ENCODE peak calls at places on chromosome 17, in seven cellular contexts. One of them, this sample, is unnamed.

GRCh38 chr17:13099079-13099478 is 81.3 kb upstream of the ELAC2 start:
- DNase-seq in body of pancreas: no peak
- DNase-seq in AG04450: no peak
- DNase-seq in AG10803: no peak
- DNase-seq in lung: no peak
- DNase-seq in IMR-90: no peak
- DNase-seq in left ventricle myocardium inferior: no peak
- DNase-seq in this sample: no peak

GRCh38 chr17:73402466-73402865 is 90.7 kb upstream of the CDC42EP4 start:
- DNase-seq in AG04450: no peak
- DNase-seq in left ventricle myocardium inferior: no peak
- DNase-seq in IMR-90: no peak
- DNase-seq in AG10803: no peak
- DNase-seq in body of pancreas: no peak
- DNase-seq in lung: no peak
- DNase-seq in this sample: no peak

GRCh38 chr17:43609613-43610385 is 51.9 kb downstream of the MEOX1 start:
- DNase-seq in AG10803: no peak
- DNase-seq in body of pancreas: no peak
- DNase-seq in left ventricle myocardium inferior: no peak
- DNase-seq in AG04450: no peak
- DNase-seq in lung: no peak
- DNase-seq in IMR-90: peak; percentile 26
- DNase-seq in this sample: no peak

GRCh38 chr17:79065105-79065670 is 9.4 kb upstream of the ENGASE start:
- DNase-seq in left ventricle myocardium inferior: no peak
- DNase-seq in lung: no peak
- DNase-seq in AG04450: no peak
- DNase-seq in AG10803: peak; percentile 22
- DNase-seq in IMR-90: peak; percentile 32
- DNase-seq in body of pancreas: peak; percentile 61
- DNase-seq in this sample: peak; percentile 32

GRCh38 chr17:39365252-39365651 is 36.2 kb downstream of the FBXL20 start:
- DNase-seq in body of pancreas: no peak
- DNase-seq in IMR-90: peak; percentile 83
- DNase-seq in AG04450: peak; percentile 33
- DNase-seq in left ventricle myocardium inferior: no peak
- DNase-seq in lung: no peak
- DNase-seq in AG10803: peak; percentile 82
- DNase-seq in this sample: no peak

GRCh38 chr17:17784599-17785264 is 52.1 kb downstream of the SREBF1 start:
- DNase-seq in AG04450: no peak
- DNase-seq in lung: no peak
- DNase-seq in left ventricle myocardium inferior: no peak
- DNase-seq in AG10803: no peak
- DNase-seq in IMR-90: no peak
- DNase-seq in body of pancreas: peak; percentile 49
- DNase-seq in this sample: peak; percentile 48

GRCh38 chr17:58969156-58969555 is 137.5 kb downstream of the TRIM37 start:
- DNase-seq in lung: no peak
- DNase-seq in AG10803: no peak
- DNase-seq in left ventricle myocardium inferior: no peak
- DNase-seq in body of pancreas: no peak
- DNase-seq in AG04450: no peak
- DNase-seq in IMR-90: no peak
- DNase-seq in this sample: no peak

GRCh38 chr17:55067697-55068439 is 99.3 kb downstream of the STXBP4 start:
- DNase-seq in left ventricle myocardium inferior: no peak
- DNase-seq in lung: no peak
- DNase-seq in AG04450: no peak
- DNase-seq in IMR-90: peak; percentile 50
- DNase-seq in AG10803: peak; percentile 24
- DNase-seq in body of pancreas: no peak
- DNase-seq in this sample: no peak

GRCh38 chr17:20721151-20721550 is 141.6 kb downstream of the CDRT15L2 start:
- DNase-seq in AG04450: no peak
- DNase-seq in IMR-90: no peak
- DNase-seq in body of pancreas: no peak
- DNase-seq in left ventricle myocardium inferior: no peak
- DNase-seq in lung: no peak
- DNase-seq in AG10803: peak; percentile 10
- DNase-seq in this sample: no peak

GRCh38 chr17:61766520-61766919 is 96.8 kb downstream of the BRIP1 start:
- DNase-seq in lung: no peak
- DNase-seq in body of pancreas: no peak
- DNase-seq in left ventricle myocardium inferior: no peak
- DNase-seq in IMR-90: peak; percentile 39
- DNase-seq in AG10803: no peak
- DNase-seq in AG04450: no peak
- DNase-seq in this sample: no peak

GRCh38 chr17:42125565-42125964 is 3.0 kb downstream of the HSPB9 start:
- DNase-seq in lung: no peak
- DNase-seq in AG04450: no peak
- DNase-seq in body of pancreas: no peak
- DNase-seq in AG10803: no peak
- DNase-seq in IMR-90: no peak
- DNase-seq in left ventricle myocardium inferior: no peak
- DNase-seq in this sample: no peak

GRCh38 chr17:16888413-16889087 is 83.4 kb downstream of the TNFRSF13B start:
- DNase-seq in IMR-90: no peak
- DNase-seq in body of pancreas: no peak
- DNase-seq in AG04450: no peak
- DNase-seq in lung: no peak
- DNase-seq in left ventricle myocardium inferior: no peak
- DNase-seq in AG10803: no peak
- DNase-seq in this sample: no peak

GRCh38 chr17:59002848-59003247 is 103.8 kb downstream of the TRIM37 start:
- DNase-seq in body of pancreas: no peak
- DNase-seq in left ventricle myocardium inferior: no peak
- DNase-seq in IMR-90: peak; percentile 8
- DNase-seq in lung: no peak
- DNase-seq in AG10803: peak; percentile 18
- DNase-seq in AG04450: no peak
- DNase-seq in this sample: no peak

GRCh38 chr17:38745545-38745944 is 2.6 kb downstream of the PCGF2 start:
- DNase-seq in AG10803: no peak
- DNase-seq in lung: no peak
- DNase-seq in body of pancreas: no peak
- DNase-seq in left ventricle myocardium inferior: no peak
- DNase-seq in AG04450: no peak
- DNase-seq in IMR-90: no peak
- DNase-seq in this sample: no peak

GRCh38 chr17:47703191-47703591 is 9.2 kb downstream of the TBKBP1 start:
- DNase-seq in IMR-90: no peak
- DNase-seq in AG10803: no peak
- DNase-seq in AG04450: no peak
- DNase-seq in body of pancreas: no peak
- DNase-seq in lung: no peak
- DNase-seq in left ventricle myocardium inferior: no peak
- DNase-seq in this sample: no peak

GRCh38 chr17:42248351-42249179 is 27.6 kb downstream of the STAT5B start:
- DNase-seq in lung: peak; percentile 73
- DNase-seq in body of pancreas: peak; percentile 87
- DNase-seq in left ventricle myocardium inferior: peak; percentile 60
- DNase-seq in AG04450: peak; percentile 78
- DNase-seq in IMR-90: peak; percentile 93
- DNase-seq in AG10803: peak; percentile 88
- DNase-seq in this sample: peak; percentile 95

GRCh38 chr17:37671028-37671812 is 28.0 kb upstream of the DDX52 start:
- DNase-seq in AG10803: no peak
- DNase-seq in body of pancreas: no peak
- DNase-seq in AG04450: no peak
- DNase-seq in lung: no peak
- DNase-seq in left ventricle myocardium inferior: no peak
- DNase-seq in IMR-90: no peak
- DNase-seq in this sample: no peak

GRCh38 chr17:13572581-13572980 is 29.1 kb downstream of the HS3ST3A1 start:
- DNase-seq in lung: no peak
- DNase-seq in left ventricle myocardium inferior: no peak
- DNase-seq in IMR-90: no peak
- DNase-seq in AG04450: no peak
- DNase-seq in AG10803: peak; percentile 54
- DNase-seq in body of pancreas: no peak
- DNase-seq in this sample: no peak

GRCh38 chr17:48556534-48557401 is 11.9 kb upstream of the HOXB2 start:
- DNase-seq in AG04450: no peak
- DNase-seq in body of pancreas: no peak
- DNase-seq in lung: no peak
- DNase-seq in AG10803: no peak
- DNase-seq in IMR-90: peak; percentile 57
- DNase-seq in left ventricle myocardium inferior: no peak
- DNase-seq in this sample: no peak

GRCh38 chr17:67546578-67547527 is 169.8 kb downstream of the PITPNC1 start:
- DNase-seq in lung: peak; percentile 51
- DNase-seq in AG04450: no peak
- DNase-seq in IMR-90: peak; percentile 71
- DNase-seq in AG10803: no peak
- DNase-seq in left ventricle myocardium inferior: peak; percentile 60
- DNase-seq in body of pancreas: peak; percentile 77
- DNase-seq in this sample: no peak

GRCh38 chr17:7294614-7295153 is at the start of gene YBX2:
- DNase-seq in body of pancreas: peak; percentile 86
- DNase-seq in AG04450: no peak
- DNase-seq in left ventricle myocardium inferior: peak; percentile 64
- DNase-seq in AG10803: no peak
- DNase-seq in lung: no peak
- DNase-seq in IMR-90: peak; percentile 7
- DNase-seq in this sample: peak; percentile 76

GRCh38 chr17:80152057-80152831 is 5.3 kb upstream of the EIF4A3 start:
- DNase-seq in AG10803: peak; percentile 45
- DNase-seq in lung: no peak
- DNase-seq in IMR-90: peak; percentile 69
- DNase-seq in body of pancreas: no peak
- DNase-seq in left ventricle myocardium inferior: no peak
- DNase-seq in AG04450: no peak
- DNase-seq in this sample: peak; percentile 70

DNA sequence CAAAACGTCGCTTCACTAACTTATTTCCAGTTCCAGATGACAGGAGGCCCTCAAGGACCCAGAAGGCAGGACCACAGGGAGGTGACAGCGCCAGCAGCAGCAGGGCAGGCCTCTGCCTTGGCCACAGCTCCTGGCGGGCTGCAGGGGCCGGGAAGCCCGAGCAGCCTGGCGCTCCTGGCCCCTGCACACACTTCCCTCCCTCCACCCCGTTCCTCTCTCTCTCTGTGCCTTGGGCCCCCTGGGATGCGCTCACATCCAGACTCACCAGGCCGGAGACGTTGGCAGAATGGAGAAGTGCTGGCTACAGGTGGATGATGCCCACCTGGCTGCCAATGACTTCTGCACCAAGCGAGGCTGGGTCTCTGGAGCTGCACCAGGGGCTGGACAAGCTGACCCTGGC is 12.7 kb downstream of the ZNF594 start:
- DNase-seq in left ventricle myocardium inferior: no peak
- DNase-seq in body of pancreas: no peak
- DNase-seq in IMR-90: no peak
- DNase-seq in AG04450: no peak
- DNase-seq in lung: no peak
- DNase-seq in AG10803: no peak
- DNase-seq in this sample: no peak
- H3K4me3 ChIP-seq in left ventricle myocardium inferior: no peak overlapping the region
- H3K4me3 ChIP-seq in body of pancreas: no peak overlapping the region
- H3K4me3 ChIP-seq in IMR-90: no peak overlapping the region
- H3K4me3 ChIP-seq in AG04450: no peak overlapping the region
- H3K4me3 ChIP-seq in lung: no peak overlapping the region
- H3K4me3 ChIP-seq in AG10803: no peak overlapping the region
- H3K4me3 ChIP-seq in this sample: no peak overlapping the region

GRCh38 chr17:57939797-57940196 is 15.4 kb downstream of the CUEDC1 start:
- DNase-seq in IMR-90: no peak
- DNase-seq in AG10803: no peak
- DNase-seq in left ventricle myocardium inferior: peak; percentile 59
- DNase-seq in lung: no peak
- DNase-seq in AG04450: no peak
- DNase-seq in body of pancreas: peak; percentile 35
- DNase-seq in this sample: peak; percentile 72
- H3K4me3 ChIP-seq in IMR-90: no peak overlapping the region
- H3K4me3 ChIP-seq in AG10803: no peak overlapping the region
- H3K4me3 ChIP-seq in left ventricle myocardium inferior: no peak overlapping the region
- H3K4me3 ChIP-seq in lung: no peak overlapping the region
- H3K4me3 ChIP-seq in AG04450: no peak overlapping the region
- H3K4me3 ChIP-seq in body of pancreas: no peak overlapping the region
- H3K4me3 ChIP-seq in this sample: no peak overlapping the region

GRCh38 chr17:77318491-77319210 is 177.9 kb downstream of the SEC14L1 start:
- DNase-seq in body of pancreas: no peak
- DNase-seq in AG10803: peak; percentile 65
- DNase-seq in IMR-90: peak; percentile 29
- DNase-seq in AG04450: no peak
- DNase-seq in left ventricle myocardium inferior: no peak
- DNase-seq in lung: no peak
- DNase-seq in this sample: no peak
- H3K4me3 ChIP-seq in body of pancreas: no peak overlapping the region
- H3K4me3 ChIP-seq in AG10803: peak overlapping the region; percentile 87
- H3K4me3 ChIP-seq in IMR-90: no peak overlapping the region
- H3K4me3 ChIP-seq in AG04450: no peak overlapping the region
- H3K4me3 ChIP-seq in left ventricle myocardium inferior: peak overlapping the region; percentile 66
- H3K4me3 ChIP-seq in lung: no peak overlapping the region
- H3K4me3 ChIP-seq in this sample: no peak overlapping the region

GRCh38 chr17:64019486-64020067 is 856 bp downstream of the ICAM2 start:
- DNase-seq in body of pancreas: no peak
- DNase-seq in IMR-90: no peak
- DNase-seq in left ventricle myocardium inferior: no peak
- DNase-seq in AG04450: no peak
- DNase-seq in AG10803: no peak
- DNase-seq in lung: no peak
- DNase-seq in this sample: no peak

GRCh38 chr17:64015447-64015846 is 5.0 kb downstream of the ICAM2 start:
- DNase-seq in AG04450: no peak
- DNase-seq in body of pancreas: no peak
- DNase-seq in AG10803: no peak
- DNase-seq in left ventricle myocardium inferior: no peak
- DNase-seq in lung: no peak
- DNase-seq in IMR-90: no peak
- DNase-seq in this sample: no peak

GRCh38 chr17:64016248-64016784 is 4.1 kb downstream of the ICAM2 start:
- DNase-seq in IMR-90: no peak
- DNase-seq in lung: no peak
- DNase-seq in body of pancreas: no peak
- DNase-seq in AG04450: no peak
- DNase-seq in left ventricle myocardium inferior: no peak
- DNase-seq in AG10803: no peak
- DNase-seq in this sample: no peak

GRCh38 chr17:64016974-64017373 is 3.5 kb downstream of the ICAM2 start:
- DNase-seq in body of pancreas: no peak
- DNase-seq in AG04450: no peak
- DNase-seq in left ventricle myocardium inferior: no peak
- DNase-seq in IMR-90: no peak
- DNase-seq in AG10803: no peak
- DNase-seq in lung: no peak
- DNase-seq in this sample: no peak

DNA sequence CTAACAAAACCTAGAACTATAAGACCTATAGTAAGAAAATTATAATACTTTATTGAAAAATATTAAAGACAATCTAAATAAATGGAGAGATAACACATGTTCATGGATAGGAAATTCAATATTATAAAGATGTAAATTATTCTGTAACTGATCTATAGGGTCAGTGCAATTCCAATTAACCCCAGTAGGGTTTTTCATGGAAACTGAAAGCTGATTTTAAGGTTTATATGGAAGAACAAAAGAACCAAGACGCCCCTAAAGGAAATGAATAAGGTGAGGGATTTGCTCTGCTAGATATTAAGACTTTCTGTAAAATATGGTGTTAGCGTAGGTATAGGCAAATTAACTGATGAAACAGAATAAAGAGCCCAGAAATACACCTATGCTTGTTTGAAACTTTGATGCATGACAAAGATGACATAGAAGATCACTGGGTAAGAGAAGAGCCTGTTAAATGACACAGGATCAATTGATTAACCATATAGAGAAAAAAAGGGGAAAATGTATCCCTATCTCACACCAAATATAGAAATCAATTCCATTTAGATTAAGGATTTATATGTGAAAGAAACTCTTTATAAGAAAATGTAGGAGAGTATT is 3.0 kb downstream of the ICAM2 start:
- DNase-seq in body of pancreas: no peak
- DNase-seq in AG04450: no peak
- DNase-seq in IMR-90: no peak
- DNase-seq in lung: no peak
- DNase-seq in AG10803: no peak
- DNase-seq in left ventricle myocardium inferior: no peak
- DNase-seq in this sample: no peak
- H3K4me3 ChIP-seq in body of pancreas: no peak overlapping the region
- H3K4me3 ChIP-seq in AG04450: no peak overlapping the region
- H3K4me3 ChIP-seq in IMR-90: no peak overlapping the region
- H3K4me3 ChIP-seq in lung: no peak overlapping the region
- H3K4me3 ChIP-seq in AG10803: no peak overlapping the region
- H3K4me3 ChIP-seq in left ventricle myocardium inferior: peak overlapping the region; percentile 67
- H3K4me3 ChIP-seq in this sample: no peak overlapping the region